ENCODE peak calls at places on chromosomes 1 and 21, in six cellular contexts. Y, P, X, R, U and M are unnamed samples.

GRCh38 chr1:94862718-94863117 is 42.6 kb downstream of the SLC44A3 start:
- DNase-seq in Y (no peak), P (no peak), X (no peak), R (no peak), U (no peak), M (no peak)

GRCh38 chr1:109379422-109379821 is 18.3 kb downstream of the SORT1 start:
- DNase-seq in Y (no peak), P (peak), X (no peak), R (peak), U (no peak), M (no peak)

GRCh38 chr1:175823401-175823800 is 80.0 kb upstream of the TNR start:
- DNase-seq in Y (no peak), P (no peak), X (no peak), R (no peak), U (no peak), M (no peak)

GRCh38 chr1:97385536-97385935 is 535.3 kb downstream of the DPYD start:
- DNase-seq in Y (no peak), P (no peak), X (no peak), R (no peak), U (no peak), M (no peak)

GRCh38 chr1:232984577-232985425 is 34.4 kb downstream of the NTPCR start:
- DNase-seq in Y (no peak), P (no peak), X (no peak), R (no peak), U (no peak), M (no peak)

GRCh38 chr21:29477347-29477746 is 178.6 kb downstream of the BACH1 start:
- DNase-seq in Y (no peak), P (no peak), X (no peak), R (no peak), U (no peak), M (no peak)

GRCh38 chr1:218429301-218429700 is 84.2 kb downstream of the TGFB2 start:
- DNase-seq in Y (no peak), P (peak), X (no peak), R (no peak), U (no peak), M (no peak)

GRCh38 chr1:225691861-225692516 is 39.1 kb upstream of the ENAH start:
- DNase-seq in Y (no peak), P (peak), X (no peak), R (peak), U (no peak), M (no peak)

GRCh38 chr1:94383966-94384408 is 34.2 kb upstream of the ABCD3 start:
- DNase-seq in Y (no peak), P (peak), X (no peak), R (peak), U (no peak), M (no peak)

GRCh38 chr1:71660417-71660816 is 579.6 kb upstream of the ZRANB2 start:
- DNase-seq in Y (no peak), P (peak), X (no peak), R (peak), U (no peak), M (no peak)

GRCh38 chr1:24540051-24540905 is 15.6 kb upstream of the NCMAP start:
- DNase-seq in Y (no peak), P (no peak), X (no peak), R (no peak), U (no peak), M (no peak)

GRCh38 chr1:199529324-199529723 is 498.2 kb upstream of the NR5A2 start:
- DNase-seq in Y (no peak), P (no peak), X (no peak), R (no peak), U (no peak), M (no peak)

GRCh38 chr21:40707271-40707670 is 139.7 kb downstream of the DSCAM start:
- DNase-seq in Y (no peak), P (no peak), X (no peak), R (no peak), U (no peak), M (no peak)

GRCh38 chr1:159089184-159089791 is 12.7 kb upstream of the AIM2 start:
- DNase-seq in Y (no peak), P (no peak), X (no peak), R (peak), U (no peak), M (peak)

GRCh38 chr1:204350857-204351573 is 8.7 kb downstream of the PLEKHA6 start:
- DNase-seq in Y (peak), P (peak), X (no peak), R (peak), U (no peak), M (no peak)

GRCh38 chr1:23126801-23127200 is 41.9 kb downstream of the LUZP1 start:
- DNase-seq in Y (no peak), P (peak), X (no peak), R (peak), U (no peak), M (no peak)

GRCh38 chr1:197869502-197869890 is 32.9 kb upstream of the C1orf53 start:
- DNase-seq in Y (no peak), P (no peak), X (no peak), R (no peak), U (no peak), M (no peak)

GRCh38 chr1:192474080-192474683 is 101.4 kb upstream of the RGS1 start:
- DNase-seq in Y (no peak), P (peak), X (no peak), R (peak), U (no peak), M (peak)

GRCh38 chr1:235712812-235713211 is 63.2 kb upstream of the GNG4 start:
- DNase-seq in Y (no peak), P (peak), X (no peak), R (no peak), U (no peak), M (no peak)

GRCh38 chr1:211531194-211532085 is 39.5 kb upstream of the RD3 start:
- DNase-seq in Y (no peak), P (no peak), X (no peak), R (no peak), U (no peak), M (no peak)

GRCh38 chr1:101257500-101258325 is 20.9 kb downstream of the S1PR1 start:
- DNase-seq in Y (no peak), P (no peak), X (no peak), R (no peak), U (peak), M (peak)

GRCh38 chr1:223684488-223684792 is 18.9 kb upstream of the CAPN8 start:
- DNase-seq in Y (no peak), P (no peak), X (no peak), R (no peak), U (no peak), M (no peak)
- TF ChIP-seq CTCF in Y (no peak), P (no peak), X (peak), R (no peak), U (no peak), M (no peak)

DNA sequence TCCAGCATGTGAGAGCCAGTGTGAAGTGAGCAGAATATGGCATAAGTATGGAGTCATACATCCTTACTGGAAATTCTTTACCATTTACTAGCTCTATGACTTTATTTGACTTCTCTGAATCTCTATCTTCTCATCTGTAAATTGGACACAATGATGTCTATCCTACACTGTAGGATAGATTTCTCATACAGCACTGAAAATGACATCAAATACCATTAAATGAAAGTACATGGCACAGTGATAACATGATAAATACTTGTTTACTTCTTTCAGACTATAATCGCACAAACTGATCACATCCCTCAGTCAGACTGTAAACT is 1.3 kb upstream of the CTTNBP2NL start:
- DNase-seq in Y (no peak), P (no peak), X (no peak), R (no peak), U (no peak), M (no peak)
- H3K4me3 ChIP-seq in Y (peak), P (peak), X (no peak), R (peak), U (no peak), M (no peak)

DNA sequence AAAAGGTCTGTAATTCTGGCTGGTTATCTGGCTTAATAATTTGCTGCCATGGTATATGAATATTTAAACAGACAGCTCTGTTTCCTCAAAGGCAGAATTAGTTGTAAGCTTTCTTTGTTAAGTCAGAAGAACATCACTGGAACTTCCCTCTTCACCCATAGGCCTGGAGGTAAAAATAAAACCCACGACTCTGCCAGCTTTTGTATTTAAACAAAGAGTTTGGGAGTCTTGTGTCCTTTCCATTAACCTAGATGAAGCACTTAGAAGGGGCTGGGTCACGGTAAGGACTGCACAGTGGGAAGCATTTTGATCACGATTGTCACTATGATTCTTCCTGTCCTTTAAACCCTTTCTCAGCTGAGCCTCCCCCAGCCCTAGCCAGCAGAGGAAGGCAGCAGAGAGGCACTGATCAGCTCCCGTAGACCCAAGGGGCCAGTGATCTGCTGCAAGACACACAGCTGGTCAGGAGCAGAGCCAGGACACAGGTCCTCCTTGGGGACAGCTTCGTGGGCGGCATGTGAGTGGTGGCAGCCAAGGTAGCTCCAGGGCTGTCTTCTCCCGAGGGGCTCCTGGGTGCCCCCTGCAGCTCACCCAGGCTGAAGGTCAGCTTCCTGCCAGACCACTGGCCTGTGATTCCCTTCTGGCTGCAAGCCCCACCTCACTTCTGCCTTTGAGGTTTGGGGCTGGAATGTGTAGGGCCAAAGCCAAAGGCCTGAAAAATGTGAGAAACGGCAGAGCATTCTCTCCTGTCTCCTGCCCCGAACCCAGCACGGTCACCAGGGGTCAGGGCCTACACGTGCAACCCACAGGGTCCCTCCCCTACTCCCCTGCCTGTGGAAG is 4.0 kb upstream of the LAPTM5 start:
- DNase-seq in Y (no peak), P (no peak), X (no peak), R (no peak), U (no peak), M (peak)
- TF ChIP-seq CTCF in Y (no peak), P (no peak), X (no peak), R (no peak), U (peak), M (no peak)

DNA sequence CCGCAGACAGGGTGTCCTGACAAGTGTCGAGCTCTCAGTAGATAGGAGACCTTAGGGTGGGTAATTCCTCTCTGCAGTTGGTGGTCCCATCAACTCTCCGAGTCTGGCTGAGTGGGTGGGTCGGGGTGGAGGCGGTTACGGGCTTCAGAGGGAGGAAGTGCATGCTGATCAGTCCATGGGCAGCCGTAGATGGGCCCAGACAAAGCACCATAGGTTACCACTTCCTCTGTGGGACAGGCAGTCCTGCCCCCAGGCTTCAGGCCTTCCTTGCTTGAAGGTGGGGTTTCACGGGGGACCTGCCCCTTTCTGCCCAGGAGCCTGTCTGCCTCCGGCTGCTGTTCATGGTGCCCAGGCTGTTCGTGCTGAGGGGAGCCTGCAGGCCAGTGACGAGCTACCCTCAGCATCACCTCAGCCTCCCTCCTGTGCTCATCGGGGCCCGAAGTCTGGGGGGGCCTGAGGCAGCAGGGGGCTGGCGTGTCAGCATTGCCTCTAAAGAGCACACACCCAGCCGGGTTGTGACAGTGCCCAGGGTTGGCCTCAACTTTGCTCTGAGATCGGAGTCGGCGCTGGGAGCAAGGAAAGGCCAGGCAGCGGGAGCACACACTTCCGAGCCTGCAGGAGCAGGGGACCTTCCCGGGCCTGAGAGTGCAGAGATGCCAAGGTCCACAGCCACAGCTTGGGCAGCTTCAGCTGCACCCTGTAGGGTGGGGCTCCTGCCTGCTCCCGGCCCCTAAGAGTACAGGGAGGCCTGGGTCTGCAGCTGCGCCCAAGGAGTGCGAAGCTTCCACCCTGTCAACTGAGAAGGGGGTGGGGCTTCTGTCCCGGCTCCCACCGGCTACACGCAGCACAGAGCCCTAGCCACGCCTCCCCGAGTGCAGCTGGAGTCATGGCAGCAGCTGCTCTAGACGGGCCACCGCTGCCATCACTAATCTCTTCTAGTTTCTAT is 225.4 kb upstream of the NRIP1 start:
- DNase-seq in Y (no peak), P (no peak), X (no peak), R (no peak), U (no peak), M (no peak)
- H3K4me3 ChIP-seq in Y (no peak), P (no peak), X (no peak), R (no peak), U (no peak), M (no peak)

GRCh38 chr1:50369008-50369634 is 54.1 kb downstream of the DMRTA2 start:
- DNase-seq in Y (no peak), P (no peak), X (no peak), R (no peak), U (no peak), M (no peak)

GRCh38 chr1:50371749-50372148 is 51.5 kb downstream of the DMRTA2 start:
- DNase-seq in Y (no peak), P (no peak), X (no peak), R (no peak), U (no peak), M (no peak)

GRCh38 chr1:50373532-50373931 is 49.7 kb downstream of the DMRTA2 start:
- DNase-seq in Y (no peak), P (no peak), X (no peak), R (no peak), U (no peak), M (no peak)

GRCh38 chr1:50368179-50369007 is 54.9 kb downstream of the DMRTA2 start:
- DNase-seq in Y (no peak), P (peak), X (peak), R (peak), U (no peak), M (peak)

GRCh38 chr1:50369830-50370229 is 53.4 kb downstream of the DMRTA2 start:
- DNase-seq in Y (no peak), P (no peak), X (no peak), R (peak), U (no peak), M (peak)
- TF ChIP-seq CTCF in Y (no peak), P (peak), X (no peak), R (peak), U (peak), M (peak)